ENCODE peak calls at places on chromosomes 13 and 19, in six cellular contexts. W is breast epithelium, E is SK-N-MC, C is HepG2, S is vagina, Y is stomach. G is an unnamed sample.

GRCh38 chr19:6074709-6075403 is 35.4 kb downstream of the RFX2 start:
- DNase-seq in Y (no peak), W (no peak), C (no peak), E (no peak), S (peak), G (no peak)

GRCh38 chr19:41702208-41702651 is 6.2 kb upstream of the CEACAM5 start:
- DNase-seq in Y (no peak), E (peak), C (no peak), S (no peak), W (no peak), G (no peak)

GRCh38 chr13:98923641-98924397 is 54.0 kb downstream of the DOCK9 start:
- DNase-seq in E (no peak), Y (no peak), W (no peak), S (no peak), C (no peak), G (no peak)

GRCh38 chr19:46945668-46946067 is 74.0 kb upstream of the NPAS1 start:
- DNase-seq in E (no peak), S (no peak), Y (no peak), C (no peak), W (no peak), G (no peak)

GRCh38 chr19:39805120-39805519 is 26.5 kb downstream of the LEUTX start:
- DNase-seq in Y (no peak), W (no peak), S (no peak), C (no peak), E (no peak), G (no peak)

GRCh38 chr19:45767881-45768643 is 990 bp downstream of the SIX5 start:
- DNase-seq in Y (peak), W (peak), S (peak), E (no peak), C (peak), G (peak)

GRCh38 chr19:35375505-35376307 is 4.8 kb downstream of the GPR42 start:
- DNase-seq in C (no peak), W (no peak), S (no peak), Y (no peak), E (no peak), G (peak)

GRCh38 chr19:46495789-46496099 is at the start of gene PNMA8B:
- DNase-seq in Y (no peak), E (no peak), S (no peak), C (no peak), W (no peak), G (peak)

GRCh38 chr13:45267215-45267614 is 66.4 kb upstream of the KCTD4 start:
- DNase-seq in S (no peak), W (no peak), E (no peak), C (no peak), Y (no peak), G (no peak)

GRCh38 chr19:2084993-2085720 is 11.0 kb downstream of the MOB3A start:
- DNase-seq in S (no peak), E (no peak), W (no peak), C (no peak), Y (peak), G (peak)

GRCh38 chr13:46588019-46588418 is 35.0 kb downstream of the LRCH1 start:
- DNase-seq in E (no peak), C (no peak), W (no peak), Y (no peak), S (no peak), G (no peak)

GRCh38 chr13:40537146-40537895 is 129.1 kb downstream of the FOXO1 start:
- DNase-seq in S (peak), Y (no peak), E (no peak), W (no peak), C (no peak), G (no peak)

GRCh38 chr13:63449549-63449948 is 2033.9 kb upstream of the PCDH20 start:
- DNase-seq in C (no peak), W (no peak), Y (no peak), S (no peak), E (peak), G (no peak)

GRCh38 chr19:41792513-41793413 is 3.6 kb upstream of the CEACAM3 start:
- DNase-seq in Y (peak), E (no peak), W (peak), C (peak), S (no peak), G (no peak)

GRCh38 chr19:43777163-43777700 is 3.5 kb downstream of the KCNN4 start:
- DNase-seq in C (no peak), E (no peak), W (no peak), Y (no peak), S (no peak), G (no peak)

GRCh38 chr13:76339649-76340048 is 546.6 kb downstream of the KCTD12 start:
- DNase-seq in E (no peak), Y (no peak), C (no peak), W (no peak), S (no peak), G (no peak)

DNA sequence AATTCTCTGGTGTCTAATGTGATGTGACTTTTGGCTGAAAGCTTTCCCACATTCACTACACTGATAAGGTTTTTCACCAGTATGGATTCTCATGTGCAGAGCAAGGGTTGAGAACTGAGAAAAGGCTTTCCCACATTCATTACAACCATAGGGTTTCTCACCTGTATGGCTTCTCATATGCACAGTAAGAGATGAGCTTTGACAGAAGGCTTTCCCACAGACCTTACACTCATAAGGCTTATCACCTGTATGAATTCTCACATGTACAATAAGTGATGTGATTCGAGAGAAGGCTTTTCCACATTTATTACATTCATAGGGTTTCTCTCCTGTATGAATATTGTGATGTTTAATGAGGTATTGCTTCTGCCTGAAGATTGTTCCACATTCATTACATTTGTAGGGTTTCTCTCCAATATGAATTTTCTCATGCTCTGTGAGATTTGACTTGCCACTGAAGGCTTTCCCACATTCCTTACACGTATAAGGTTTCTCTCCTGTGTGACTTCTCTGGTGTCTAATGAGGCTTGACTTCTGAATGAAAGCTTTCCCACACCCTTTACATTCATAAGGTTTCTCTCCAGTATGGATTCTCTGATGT is 14.0 kb downstream of the ZNF260 start:
- DNase-seq in Y (no peak), E (no peak), C (no peak), S (no peak), W (no peak), G (no peak)
- H3K4me3 ChIP-seq in Y (no peak), E (no peak), C (no peak), S (no peak), W (no peak), G (no peak)

DNA sequence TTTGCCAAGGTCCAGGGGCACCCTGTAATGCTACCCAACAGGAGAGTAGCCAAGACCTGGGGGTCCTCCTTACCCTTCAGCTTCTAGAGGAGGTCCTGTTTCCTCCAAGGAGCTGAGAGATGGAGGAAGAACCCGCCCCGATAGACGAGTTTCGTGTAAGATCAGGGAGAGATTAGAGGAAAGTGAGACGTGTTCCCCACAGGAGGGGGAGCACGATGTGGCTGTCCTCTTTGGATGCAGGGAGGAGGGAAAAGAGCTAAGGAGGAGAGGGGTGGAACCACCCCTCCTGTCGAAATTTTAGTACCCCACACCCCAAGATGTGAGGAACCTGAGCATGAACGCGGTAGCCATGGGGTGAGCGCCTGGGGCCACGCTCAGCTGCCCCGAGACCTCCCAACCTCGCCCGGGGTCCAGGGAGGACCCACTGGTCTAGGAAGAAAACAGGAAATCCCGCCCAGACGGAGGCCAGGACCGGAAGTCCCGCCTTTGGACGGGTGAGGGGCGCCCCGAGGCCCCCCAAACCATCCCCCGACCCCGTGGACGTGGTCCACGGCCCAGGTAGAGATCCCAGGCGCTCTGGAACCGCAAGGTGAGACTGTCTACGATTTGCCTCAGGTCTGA is 1.2 kb downstream of the AKT1S1 start:
- DNase-seq in Y (no peak), C (peak), W (no peak), S (peak), E (no peak), G (peak)
- TF ChIP-seq POLR2AphosphoS5 in Y (no peak), C (peak), W (no peak), S (peak), E (no peak), G (peak)

DNA sequence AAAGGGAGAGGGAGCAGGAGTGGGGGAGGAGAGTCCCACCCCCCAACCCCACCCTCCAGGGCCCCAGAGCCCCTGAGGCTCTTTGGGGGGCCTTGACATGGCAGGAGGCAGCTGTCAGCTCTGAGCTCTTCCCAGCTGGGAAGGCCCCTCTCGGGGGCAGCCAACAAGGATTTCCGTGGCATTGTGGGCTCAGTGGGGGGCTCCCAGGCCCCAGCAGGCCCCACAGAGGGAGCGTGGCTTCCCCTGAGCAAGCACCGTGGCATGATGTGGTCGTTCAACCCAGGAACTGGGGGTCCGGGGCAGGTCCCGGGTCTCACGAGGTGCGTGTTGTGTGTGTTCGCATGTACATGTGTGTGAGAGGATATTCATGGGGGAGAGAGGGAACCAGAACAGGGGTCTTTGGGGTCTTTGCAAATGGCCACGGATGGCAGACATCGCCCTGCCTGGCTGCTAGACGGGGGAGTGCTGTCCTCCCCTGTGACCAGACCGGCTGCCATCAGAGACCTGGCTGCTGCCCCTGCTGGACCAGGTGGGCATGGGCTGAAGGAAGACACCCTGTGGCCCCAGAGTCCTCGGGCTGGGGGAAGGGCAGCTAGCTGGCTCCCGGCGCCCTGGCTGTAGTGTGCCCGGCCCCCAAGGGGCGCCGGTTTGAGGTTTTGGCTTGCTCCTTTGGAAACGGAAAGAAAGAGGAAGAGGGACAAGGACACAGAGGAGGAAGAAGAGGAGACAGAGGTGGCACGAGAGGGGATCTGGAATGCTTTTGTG is 3.7 kb upstream of the AKAP8L start:
- DNase-seq in W (no peak), Y (no peak), S (no peak), E (no peak), C (no peak), G (peak)
- H3K4me3 ChIP-seq in W (no peak), Y (no peak), S (no peak), E (no peak), C (no peak), G (no peak)

GRCh38 chr13:113660066-113660465 is 2.1 kb upstream of the ATP4B start:
- DNase-seq in S (no peak), C (no peak), Y (peak), E (no peak), W (peak), G (no peak)
- TF ChIP-seq POLR2AphosphoS5 in S (no peak), C (no peak), Y (no peak), E (no peak), W (no peak), G (no peak)

GRCh38 chr19:51060336-51060735 is 4.6 kb downstream of the KLK13 start:
- DNase-seq in W (no peak), S (no peak), Y (peak), E (no peak), C (no peak), G (no peak)
- H3K4me3 ChIP-seq in W (no peak), S (no peak), Y (no peak), E (no peak), C (no peak), G (no peak)

DNA sequence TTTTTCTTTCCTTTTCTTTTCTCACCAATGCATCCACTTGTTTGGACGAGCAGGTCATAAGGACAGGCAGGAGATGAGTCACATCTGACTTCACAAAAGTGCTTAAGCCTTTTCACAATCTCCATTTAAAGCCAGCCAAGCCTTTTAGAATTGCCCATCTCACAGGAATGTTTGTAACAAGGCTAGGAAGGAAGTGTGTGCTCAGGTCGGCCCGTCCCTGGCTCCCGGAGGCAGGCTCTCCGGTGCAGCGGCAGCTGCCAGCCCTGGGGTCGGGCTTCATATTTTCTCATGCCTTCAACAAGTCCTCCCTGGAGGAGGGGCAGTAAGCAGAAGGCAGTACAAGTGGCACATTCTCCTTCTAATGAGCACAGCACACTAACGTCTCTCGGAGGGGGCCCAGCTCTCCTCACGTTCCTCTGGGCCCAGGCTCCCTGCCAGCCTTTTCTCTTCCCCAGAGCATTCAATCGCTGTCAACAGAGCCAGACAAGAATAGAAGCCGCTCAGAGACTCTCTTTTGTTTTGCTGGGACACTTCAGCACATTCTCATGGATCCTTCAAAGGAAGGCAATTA is 180.5 kb downstream of the COL4A1 start:
- DNase-seq in Y (no peak), S (peak), E (no peak), W (no peak), C (no peak), G (peak)
- TF ChIP-seq POLR2AphosphoS5 in Y (peak), S (peak), E (no peak), W (peak), C (no peak), G (peak)

DNA sequence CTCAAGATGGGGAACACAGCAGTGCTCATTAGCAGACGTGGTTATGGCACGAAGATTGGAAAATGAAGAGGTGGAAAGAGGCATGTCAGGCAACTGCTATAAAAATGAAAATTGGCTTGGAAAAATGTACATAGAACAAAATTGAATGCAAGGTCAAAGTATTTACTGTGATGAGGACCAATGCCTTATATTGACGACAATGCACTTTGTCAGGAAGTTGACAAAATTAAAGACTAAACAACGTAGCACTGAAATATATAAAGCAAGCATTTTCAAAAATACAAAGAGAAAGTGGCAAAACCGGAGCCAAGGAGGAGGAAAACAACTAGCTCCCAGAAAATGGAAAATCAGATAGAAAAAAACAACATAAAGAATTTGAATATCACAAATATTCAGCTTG is 113.7 kb upstream of the SGCG start:
- DNase-seq in Y (no peak), S (no peak), C (no peak), E (no peak), W (no peak), G (no peak)
- H3K4me3 ChIP-seq in Y (no peak), S (no peak), C (no peak), E (no peak), W (no peak), G (no peak)

DNA sequence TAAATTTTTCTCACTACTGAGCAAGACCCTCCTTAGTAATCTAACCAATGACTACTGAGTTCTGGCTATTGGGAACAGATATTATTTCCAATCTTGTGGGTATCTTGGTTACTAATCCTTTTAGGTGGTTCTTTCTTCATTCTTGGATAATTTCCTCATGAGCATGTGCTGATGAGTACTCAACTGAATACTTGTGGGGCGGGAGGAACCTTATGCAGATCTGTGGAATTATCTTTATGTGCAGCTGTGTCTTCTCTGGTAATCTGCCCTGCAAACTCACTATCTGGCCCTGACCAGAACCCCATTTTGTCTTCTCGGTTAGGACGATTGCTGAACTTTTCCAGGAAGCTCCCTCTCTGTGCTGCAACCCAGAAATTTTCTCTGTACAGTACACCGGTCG is 89.7 kb upstream of the TRPC4 start:
- DNase-seq in S (no peak), E (no peak), C (no peak), W (no peak), Y (no peak), G (no peak)
- TF ChIP-seq POLR2AphosphoS5 in S (no peak), E (no peak), C (no peak), W (no peak), Y (no peak), G (no peak)